ENCODE peak calls at places on chromosomes 16 and 17, in nine cellular contexts. One of them, this sample, is unnamed.

GRCh38 chr17:57420674-57421392 is 164.5 kb downstream of the MSI2 start:
- DNase-seq in left ventricle myocardium inferior: no peak
- DNase-seq in GDM1: no peak
- DNase-seq in NCI-H748 treated with DMSO at 0.1 percent for 48 hours: peak
- DNase-seq in stimulated activated CD8-positive, alpha-beta memory T cell treated with anti-CD3 and anti-CD28 coated beads, Interleukin-7, amount 100 ng/mL, for 48 hours: no peak
- DNase-seq in Peyer's patch: no peak
- DNase-seq in Kasumi-1: no peak
- DNase-seq in B cell: no peak
- DNase-seq in HS-5: no peak
- DNase-seq in this sample: no peak

GRCh38 chr17:19388791-19389190 is 1.8 kb upstream of the MFAP4 start:
- DNase-seq in left ventricle myocardium inferior: no peak
- DNase-seq in GDM1: no peak
- DNase-seq in NCI-H748 treated with DMSO at 0.1 percent for 48 hours: no peak
- DNase-seq in stimulated activated CD8-positive, alpha-beta memory T cell treated with anti-CD3 and anti-CD28 coated beads, Interleukin-7, amount 100 ng/mL, for 48 hours: no peak
- DNase-seq in Peyer's patch: no peak
- DNase-seq in Kasumi-1: no peak
- DNase-seq in B cell: no peak
- DNase-seq in HS-5: no peak
- DNase-seq in this sample: no peak

GRCh38 chr17:76540381-76541300 is 797 bp downstream of the PRCD start:
- DNase-seq in left ventricle myocardium inferior: peak
- DNase-seq in GDM1: peak
- DNase-seq in NCI-H748 treated with DMSO at 0.1 percent for 48 hours: peak
- DNase-seq in stimulated activated CD8-positive, alpha-beta memory T cell treated with anti-CD3 and anti-CD28 coated beads, Interleukin-7, amount 100 ng/mL, for 48 hours: no peak
- DNase-seq in Peyer's patch: peak
- DNase-seq in Kasumi-1: no peak
- DNase-seq in B cell: peak
- DNase-seq in HS-5: no peak
- DNase-seq in this sample: peak

GRCh38 chr16:52068447-52069074 is 478.4 kb downstream of the TOX3 start:
- DNase-seq in left ventricle myocardium inferior: no peak
- DNase-seq in GDM1: no peak
- DNase-seq in NCI-H748 treated with DMSO at 0.1 percent for 48 hours: peak
- DNase-seq in stimulated activated CD8-positive, alpha-beta memory T cell treated with anti-CD3 and anti-CD28 coated beads, Interleukin-7, amount 100 ng/mL, for 48 hours: no peak
- DNase-seq in Peyer's patch: no peak
- DNase-seq in Kasumi-1: no peak
- DNase-seq in B cell: no peak
- DNase-seq in HS-5: no peak
- DNase-seq in this sample: no peak

GRCh38 chr16:84454611-84455010 is 49.8 kb downstream of the MEAK7 start:
- DNase-seq in left ventricle myocardium inferior: no peak
- DNase-seq in GDM1: no peak
- DNase-seq in NCI-H748 treated with DMSO at 0.1 percent for 48 hours: no peak
- DNase-seq in stimulated activated CD8-positive, alpha-beta memory T cell treated with anti-CD3 and anti-CD28 coated beads, Interleukin-7, amount 100 ng/mL, for 48 hours: no peak
- DNase-seq in Peyer's patch: peak
- DNase-seq in Kasumi-1: no peak
- DNase-seq in B cell: no peak
- DNase-seq in HS-5: no peak
- DNase-seq in this sample: no peak

GRCh38 chr16:84726079-84726669 is 26.4 kb downstream of the USP10 start:
- DNase-seq in left ventricle myocardium inferior: peak
- DNase-seq in GDM1: peak
- DNase-seq in NCI-H748 treated with DMSO at 0.1 percent for 48 hours: peak
- DNase-seq in stimulated activated CD8-positive, alpha-beta memory T cell treated with anti-CD3 and anti-CD28 coated beads, Interleukin-7, amount 100 ng/mL, for 48 hours: peak
- DNase-seq in Peyer's patch: peak
- DNase-seq in Kasumi-1: peak
- DNase-seq in B cell: peak
- DNase-seq in HS-5: no peak
- DNase-seq in this sample: peak

GRCh38 chr16:65154321-65154720 is 32.5 kb upstream of the CDH11 start:
- DNase-seq in left ventricle myocardium inferior: no peak
- DNase-seq in GDM1: no peak
- DNase-seq in NCI-H748 treated with DMSO at 0.1 percent for 48 hours: no peak
- DNase-seq in stimulated activated CD8-positive, alpha-beta memory T cell treated with anti-CD3 and anti-CD28 coated beads, Interleukin-7, amount 100 ng/mL, for 48 hours: no peak
- DNase-seq in Peyer's patch: no peak
- DNase-seq in Kasumi-1: no peak
- DNase-seq in B cell: no peak
- DNase-seq in HS-5: no peak
- DNase-seq in this sample: peak

GRCh38 chr16:10992797-10993196 is 48.4 kb downstream of the CLEC16A start:
- DNase-seq in left ventricle myocardium inferior: no peak
- DNase-seq in GDM1: no peak
- DNase-seq in NCI-H748 treated with DMSO at 0.1 percent for 48 hours: no peak
- DNase-seq in stimulated activated CD8-positive, alpha-beta memory T cell treated with anti-CD3 and anti-CD28 coated beads, Interleukin-7, amount 100 ng/mL, for 48 hours: peak
- DNase-seq in Peyer's patch: no peak
- DNase-seq in Kasumi-1: no peak
- DNase-seq in B cell: no peak
- DNase-seq in HS-5: peak
- DNase-seq in this sample: no peak

GRCh38 chr17:57455063-57455914 is 199.0 kb downstream of the MSI2 start:
- DNase-seq in left ventricle myocardium inferior: no peak
- DNase-seq in GDM1: peak
- DNase-seq in NCI-H748 treated with DMSO at 0.1 percent for 48 hours: no peak
- DNase-seq in stimulated activated CD8-positive, alpha-beta memory T cell treated with anti-CD3 and anti-CD28 coated beads, Interleukin-7, amount 100 ng/mL, for 48 hours: no peak
- DNase-seq in Peyer's patch: no peak
- DNase-seq in Kasumi-1: peak
- DNase-seq in B cell: peak
- DNase-seq in HS-5: no peak
- DNase-seq in this sample: no peak

GRCh38 chr17:62653831-62654829 is 26.7 kb downstream of the MRC2 start:
- DNase-seq in left ventricle myocardium inferior: peak
- DNase-seq in GDM1: no peak
- DNase-seq in NCI-H748 treated with DMSO at 0.1 percent for 48 hours: no peak
- DNase-seq in stimulated activated CD8-positive, alpha-beta memory T cell treated with anti-CD3 and anti-CD28 coated beads, Interleukin-7, amount 100 ng/mL, for 48 hours: no peak
- DNase-seq in Peyer's patch: no peak
- DNase-seq in Kasumi-1: no peak
- DNase-seq in B cell: no peak
- DNase-seq in HS-5: no peak
- DNase-seq in this sample: no peak

GRCh38 chr16:21302454-21302853 is 24.4 kb upstream of the CRYM start:
- DNase-seq in left ventricle myocardium inferior: no peak
- DNase-seq in GDM1: no peak
- DNase-seq in NCI-H748 treated with DMSO at 0.1 percent for 48 hours: no peak
- DNase-seq in stimulated activated CD8-positive, alpha-beta memory T cell treated with anti-CD3 and anti-CD28 coated beads, Interleukin-7, amount 100 ng/mL, for 48 hours: no peak
- DNase-seq in Peyer's patch: no peak
- DNase-seq in Kasumi-1: no peak
- DNase-seq in B cell: no peak
- DNase-seq in HS-5: peak
- DNase-seq in this sample: no peak

GRCh38 chr17:67137860-67138259 is 93.5 kb downstream of the CACNG1 start:
- DNase-seq in left ventricle myocardium inferior: no peak
- DNase-seq in GDM1: no peak
- DNase-seq in NCI-H748 treated with DMSO at 0.1 percent for 48 hours: no peak
- DNase-seq in stimulated activated CD8-positive, alpha-beta memory T cell treated with anti-CD3 and anti-CD28 coated beads, Interleukin-7, amount 100 ng/mL, for 48 hours: no peak
- DNase-seq in Peyer's patch: no peak
- DNase-seq in Kasumi-1: no peak
- DNase-seq in B cell: no peak
- DNase-seq in HS-5: no peak
- DNase-seq in this sample: no peak

GRCh38 chr17:17351901-17352781 is 49.0 kb downstream of the NT5M start:
- DNase-seq in left ventricle myocardium inferior: peak
- DNase-seq in GDM1: no peak
- DNase-seq in NCI-H748 treated with DMSO at 0.1 percent for 48 hours: no peak
- DNase-seq in stimulated activated CD8-positive, alpha-beta memory T cell treated with anti-CD3 and anti-CD28 coated beads, Interleukin-7, amount 100 ng/mL, for 48 hours: no peak
- DNase-seq in Peyer's patch: no peak
- DNase-seq in Kasumi-1: no peak
- DNase-seq in B cell: no peak
- DNase-seq in HS-5: no peak
- DNase-seq in this sample: no peak